ENCODE peak calls at places on chromosomes 2 and 18, in six cellular contexts. One of them, this sample, is unnamed.

GRCh38 chr2:127508621-127509034 is 17.7 kb downstream of the IWS1 start:
- DNase-seq in thoracic aorta: peak; percentile 82
- DNase-seq in RWPE2: peak; percentile 91
- DNase-seq in bronchial epithelial cell: peak; percentile 99
- DNase-seq in body of pancreas: peak; percentile 71
- DNase-seq in A549: peak; percentile 87
- DNase-seq in this sample: peak; percentile 94

GRCh38 chr2:135688002-135688401 is 53.7 kb upstream of the UBXN4 start:
- DNase-seq in thoracic aorta: no peak
- DNase-seq in RWPE2: no peak
- DNase-seq in bronchial epithelial cell: no peak
- DNase-seq in body of pancreas: no peak
- DNase-seq in A549: no peak
- DNase-seq in this sample: no peak

GRCh38 chr2:26527726-26528125 is 49.8 kb upstream of the OTOF start:
- DNase-seq in thoracic aorta: no peak
- DNase-seq in RWPE2: no peak
- DNase-seq in bronchial epithelial cell: no peak
- DNase-seq in body of pancreas: no peak
- DNase-seq in A549: no peak
- DNase-seq in this sample: no peak

GRCh38 chr18:74631242-74632087 is 33.8 kb downstream of the ZNF407 start:
- DNase-seq in thoracic aorta: no peak
- DNase-seq in RWPE2: no peak
- DNase-seq in bronchial epithelial cell: peak; percentile 21
- DNase-seq in body of pancreas: no peak
- DNase-seq in A549: no peak
- DNase-seq in this sample: no peak

GRCh38 chr18:46388295-46388694 is 268.7 kb downstream of the LOXHD1 start:
- DNase-seq in thoracic aorta: no peak
- DNase-seq in RWPE2: no peak
- DNase-seq in bronchial epithelial cell: peak; percentile 61
- DNase-seq in body of pancreas: no peak
- DNase-seq in A549: no peak
- DNase-seq in this sample: peak; percentile 14

GRCh38 chr2:136381722-136382633 is 264.0 kb upstream of the CXCR4 start:
- DNase-seq in thoracic aorta: no peak
- DNase-seq in RWPE2: no peak
- DNase-seq in bronchial epithelial cell: no peak
- DNase-seq in body of pancreas: no peak
- DNase-seq in A549: no peak
- DNase-seq in this sample: no peak

GRCh38 chr18:75199327-75199726 is 9.6 kb downstream of the PTGR3 start:
- DNase-seq in thoracic aorta: no peak
- DNase-seq in RWPE2: no peak
- DNase-seq in bronchial epithelial cell: no peak
- DNase-seq in body of pancreas: no peak
- DNase-seq in A549: no peak
- DNase-seq in this sample: no peak

GRCh38 chr2:237315170-237315880 is 98.6 kb downstream of the COL6A3 start:
- DNase-seq in thoracic aorta: peak; percentile 50
- DNase-seq in RWPE2: no peak
- DNase-seq in bronchial epithelial cell: no peak
- DNase-seq in body of pancreas: peak; percentile 87
- DNase-seq in A549: no peak
- DNase-seq in this sample: no peak

GRCh38 chr2:204205548-204205947 is 269.0 kb downstream of the ICOS start:
- DNase-seq in thoracic aorta: no peak
- DNase-seq in RWPE2: no peak
- DNase-seq in bronchial epithelial cell: no peak
- DNase-seq in body of pancreas: no peak
- DNase-seq in A549: no peak
- DNase-seq in this sample: no peak

GRCh38 chr18:43092539-43092938 is 22.9 kb downstream of the RIT2 start:
- DNase-seq in thoracic aorta: no peak
- DNase-seq in RWPE2: no peak
- DNase-seq in bronchial epithelial cell: no peak
- DNase-seq in body of pancreas: no peak
- DNase-seq in A549: no peak
- DNase-seq in this sample: no peak

GRCh38 chr2:81598437-81598836 is 1293.9 kb upstream of the LRRTM1 start:
- DNase-seq in thoracic aorta: no peak
- DNase-seq in RWPE2: no peak
- DNase-seq in bronchial epithelial cell: no peak
- DNase-seq in body of pancreas: no peak
- DNase-seq in A549: no peak
- DNase-seq in this sample: no peak

GRCh38 chr18:74065366-74065765 is 82.3 kb downstream of the FBXO15 start:
- DNase-seq in thoracic aorta: no peak
- DNase-seq in RWPE2: no peak
- DNase-seq in bronchial epithelial cell: no peak
- DNase-seq in body of pancreas: no peak
- DNase-seq in A549: no peak
- DNase-seq in this sample: no peak

GRCh38 chr18:77167276-77167675 is 34.7 kb upstream of the MBP start:
- DNase-seq in thoracic aorta: no peak
- DNase-seq in RWPE2: no peak
- DNase-seq in bronchial epithelial cell: no peak
- DNase-seq in body of pancreas: no peak
- DNase-seq in A549: no peak
- DNase-seq in this sample: no peak

GRCh38 chr2:110116033-110116710 is 550 bp upstream of the MALL start:
- DNase-seq in thoracic aorta: no peak
- DNase-seq in RWPE2: no peak
- DNase-seq in bronchial epithelial cell: peak; percentile 35
- DNase-seq in body of pancreas: peak; percentile 47
- DNase-seq in A549: peak; percentile 83
- DNase-seq in this sample: no peak

GRCh38 chr2:240995041-240995960 is 3.1 kb upstream of the SNED1 start:
- DNase-seq in thoracic aorta: no peak
- DNase-seq in RWPE2: peak; percentile 43
- DNase-seq in bronchial epithelial cell: no peak
- DNase-seq in body of pancreas: peak; percentile 35
- DNase-seq in A549: no peak
- DNase-seq in this sample: no peak

GRCh38 chr2:55019547-55020258 is 30.5 kb downstream of the RTN4 start:
- DNase-seq in thoracic aorta: no peak
- DNase-seq in RWPE2: no peak
- DNase-seq in bronchial epithelial cell: peak; percentile 42
- DNase-seq in body of pancreas: no peak
- DNase-seq in A549: no peak
- DNase-seq in this sample: no peak

GRCh38 chr2:20622731-20623130 is 28.2 kb downstream of the HS1BP3 start:
- DNase-seq in thoracic aorta: no peak
- DNase-seq in RWPE2: peak; percentile 53
- DNase-seq in bronchial epithelial cell: no peak
- DNase-seq in body of pancreas: peak; percentile 22
- DNase-seq in A549: no peak
- DNase-seq in this sample: no peak

GRCh38 chr2:234863043-234863934 is 88.5 kb upstream of the SH3BP4 start:
- DNase-seq in thoracic aorta: no peak
- DNase-seq in RWPE2: peak; percentile 88
- DNase-seq in bronchial epithelial cell: peak; percentile 86
- DNase-seq in body of pancreas: peak; percentile 78
- DNase-seq in A549: peak; percentile 79
- DNase-seq in this sample: no peak

GRCh38 chr18:74994502-74995403 is 214.2 kb downstream of the PTGR3 start:
- DNase-seq in thoracic aorta: no peak
- DNase-seq in RWPE2: no peak
- DNase-seq in bronchial epithelial cell: peak; percentile 84
- DNase-seq in body of pancreas: no peak
- DNase-seq in A549: no peak
- DNase-seq in this sample: no peak

This sample was measured in epithelial cell of prostate.